ENCODE peak calls at places on chromosomes 11 and 22, in five cellular contexts. N is HepG2, E is neuronal stem cell, P is endodermal cell, F is fibroblast of lung. L is an unnamed sample. For H3K4me1, the result is how much of the 10 kb centered on the place peaks cover.

GRCh38 chr11:114776956-114777355 is 98.6 kb downstream of the NXPE2 start:
- DNase-seq in E (no peak), N (no peak), P (no peak), F (no peak), L (no peak)

GRCh38 chr11:59710136-59710847 is 3.4 kb downstream of the OR10V1 start:
- DNase-seq in E (no peak), P (no peak), N (no peak), F (no peak), L (no peak)

GRCh38 chr11:3022982-3023381 is 30.9 kb upstream of the NAP1L4 start:
- DNase-seq in P (no peak), E (no peak), N (no peak), F (peak), L (no peak)

GRCh38 chr11:115784796-115785521 is 280.7 kb upstream of the CADM1 start:
- DNase-seq in F (no peak), N (no peak), P (no peak), E (no peak), L (no peak)

GRCh38 chr22:32627091-32627490 is 152.5 kb downstream of the FBXO7 start:
- DNase-seq in E (no peak), P (no peak), F (no peak), N (peak), L (no peak)

GRCh38 chr11:69940246-69940610 is 121.0 kb upstream of the FGF3 start:
- DNase-seq in N (no peak), F (no peak), P (no peak), E (no peak), L (no peak)

GRCh38 chr22:39176067-39176621 is 23.7 kb upstream of the CBX7 start:
- DNase-seq in N (peak), P (peak), F (peak), E (peak), L (no peak)

GRCh38 chr11:19597876-19598275 is 114.8 kb upstream of the NAV2 start:
- DNase-seq in N (no peak), P (peak), F (peak), E (no peak), L (no peak)

GRCh38 chr11:118265954-118266353 is 1.9 kb upstream of the MPZL2 start:
- DNase-seq in F (no peak), N (no peak), E (no peak), P (no peak), L (no peak)

GRCh38 chr11:7278314-7278917 is 26.7 kb downstream of the SYT9 start:
- DNase-seq in N (peak), F (peak), E (peak), P (peak), L (no peak)

GRCh38 chr11:57473208-57473930 is 13.0 kb downstream of the RTN4RL2 start:
- DNase-seq in N (no peak), E (no peak), F (no peak), P (peak), L (no peak)

GRCh38 chr11:48107188-48107704 is 109.4 kb upstream of the OR4B1 start:
- DNase-seq in E (no peak), F (no peak), P (no peak), N (no peak), L (no peak)

GRCh38 chr22:18968011-18968749 is 32.1 kb upstream of the PRODH start:
- DNase-seq in P (peak), E (peak), N (no peak), F (peak), L (no peak)

GRCh38 chr11:46278387-46279173 is 1.1 kb downstream of the CREB3L1 start:
- DNase-seq in P (peak), F (peak), N (no peak), E (no peak), L (no peak)

GRCh38 chr11:20631525-20632168 is 32.2 kb downstream of the SLC6A5 start:
- DNase-seq in N (no peak), P (no peak), E (no peak), F (no peak), L (no peak)

GRCh38 chr11:103649401-103649895 is 387.0 kb upstream of the DDI1 start:
- DNase-seq in N (no peak), P (no peak), E (no peak), F (no peak), L (no peak)

GRCh38 chr22:50498322-50498861 is 9.1 kb downstream of the LMF2 start:
- DNase-seq in F (peak), E (peak), P (peak), N (peak), L (peak)

GRCh38 chr11:77069969-77070582 is 3.3 kb downstream of the CAPN5 start:
- DNase-seq in N (no peak), P (peak), F (no peak), E (no peak), L (no peak)

DNA sequence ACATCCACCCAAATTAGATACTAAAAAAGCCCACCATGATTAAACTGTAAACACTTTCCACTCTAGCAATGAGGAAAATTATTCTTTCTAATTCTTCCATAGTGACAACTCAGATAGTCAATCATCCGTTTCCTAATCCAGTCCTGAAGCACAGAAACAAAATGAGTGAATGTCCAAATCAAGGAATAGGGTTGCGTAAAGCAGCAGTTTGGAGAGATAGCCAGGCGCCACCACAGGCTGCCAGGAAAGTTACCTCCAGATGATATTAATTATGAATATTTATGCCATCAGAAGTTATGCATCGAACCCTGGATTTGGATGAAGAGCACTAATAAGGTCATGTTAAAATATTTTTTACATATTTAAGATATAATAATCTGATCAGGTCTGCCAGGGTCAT is 63.2 kb downstream of the ETS1 start:
- DNase-seq in F (no peak), P (no peak), N (no peak), E (no peak), L (no peak)
- H3K4me1 ChIP-seq in F (under half), P (under half), N (under half), E (under half), L (under half)

GRCh38 chr11:67266424-67267187 is at the start of gene GRK2:
- DNase-seq in P (peak), N (no peak), E (no peak), F (no peak), L (no peak)

GRCh38 chr11:67269401-67270255 is 3.4 kb downstream of the GRK2 start:
- DNase-seq in P (no peak), N (no peak), E (no peak), F (no peak), L (no peak)

GRCh38 chr11:67268684-67269268 is 2.5 kb downstream of the GRK2 start:
- DNase-seq in N (no peak), E (no peak), P (no peak), F (no peak), L (no peak)

GRCh38 chr11:67267188-67268035 is 1.1 kb downstream of the GRK2 start:
- DNase-seq in F (no peak), E (no peak), P (no peak), N (peak), L (no peak)

DNA sequence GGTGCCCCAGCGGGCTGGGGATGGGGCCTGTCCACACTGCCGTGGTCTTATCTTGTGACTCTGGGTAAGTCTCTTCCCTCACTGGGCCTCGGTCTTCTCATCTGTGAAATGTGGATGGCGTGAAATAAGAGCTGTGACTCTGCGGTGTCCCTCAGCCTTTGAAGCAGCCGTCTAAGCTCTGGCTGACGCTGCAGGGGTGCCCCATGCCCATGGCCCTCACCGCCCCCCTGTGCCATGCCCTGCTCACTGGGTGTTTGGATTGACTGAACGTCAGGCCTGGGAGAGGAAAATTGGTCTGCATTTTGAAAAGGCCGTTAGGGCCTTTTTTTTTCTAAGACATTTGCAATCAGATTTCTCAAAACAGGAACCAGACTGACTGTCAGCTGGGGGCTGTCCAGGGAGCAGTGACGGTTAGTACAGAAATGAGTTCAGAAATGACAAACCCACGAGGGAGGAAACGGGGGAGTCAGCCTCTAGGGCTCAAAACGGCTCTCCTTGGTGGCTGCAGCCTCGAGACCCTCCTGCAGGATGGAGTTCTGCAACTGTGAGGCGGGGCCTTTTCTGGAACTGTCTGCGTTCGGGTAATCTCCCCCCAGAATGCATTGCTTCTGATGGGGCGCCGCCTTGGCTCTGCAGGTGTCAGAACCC is 1.9 kb downstream of the GRK2 start:
- DNase-seq in E (no peak), P (no peak), N (no peak), F (no peak), L (peak)
- H3K4me1 ChIP-seq in E (under half), P (under half), N (half or more), F (under half), L (half or more)

DNA sequence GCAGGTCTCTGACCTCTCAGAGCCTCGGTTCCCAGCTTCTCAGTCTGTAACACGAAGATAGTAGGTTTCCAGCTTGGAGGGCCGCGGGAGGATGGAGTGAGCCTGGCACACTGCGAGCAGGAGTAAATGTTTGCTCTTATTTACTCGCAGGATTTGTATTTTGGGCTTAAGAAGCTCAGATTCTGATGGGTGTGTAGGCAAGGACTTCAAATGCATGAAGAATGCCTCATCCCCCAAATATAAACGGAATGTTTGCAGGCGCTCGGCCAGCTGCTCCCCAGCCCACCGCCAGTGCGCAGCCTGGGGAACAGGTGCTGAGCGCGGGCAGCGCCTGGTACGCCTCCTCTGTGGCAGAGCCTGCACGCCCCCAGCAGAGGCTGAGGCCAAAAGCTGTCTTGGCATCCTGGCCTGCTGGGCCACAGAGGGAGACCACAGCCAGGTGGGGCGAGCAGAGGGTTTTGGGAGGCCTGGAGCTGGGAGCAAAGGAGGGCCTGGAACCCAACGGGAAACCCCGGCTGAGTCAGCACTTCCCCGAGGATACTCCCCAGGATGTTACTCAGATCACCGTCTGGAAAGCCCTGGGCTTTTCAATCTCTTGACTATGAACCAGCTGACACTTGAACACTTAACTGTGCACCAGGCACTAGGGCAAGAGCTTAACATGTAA is 9.4 kb downstream of the EHD1 start:
- DNase-seq in P (no peak), E (no peak), N (no peak), F (peak), L (peak)
- H3K4me1 ChIP-seq in P (under half), E (under half), N (half or more), F (half or more), L (half or more)

GRCh38 chr11:78349614-78350013 is 68.0 kb downstream of the GAB2 start:
- DNase-seq in E (no peak), P (no peak), F (peak), N (no peak), L (no peak)

GRCh38 chr11:78350646-78351165 is 66.9 kb downstream of the GAB2 start:
- DNase-seq in P (no peak), F (peak), N (no peak), E (no peak), L (no peak)

GRCh38 chr11:78350101-78350645 is 67.4 kb downstream of the GAB2 start:
- DNase-seq in F (peak), N (no peak), P (peak), E (no peak), L (no peak)

GRCh38 chr11:78347956-78348355 is 69.7 kb downstream of the GAB2 start:
- DNase-seq in F (no peak), N (no peak), P (no peak), E (no peak), L (no peak)

DNA sequence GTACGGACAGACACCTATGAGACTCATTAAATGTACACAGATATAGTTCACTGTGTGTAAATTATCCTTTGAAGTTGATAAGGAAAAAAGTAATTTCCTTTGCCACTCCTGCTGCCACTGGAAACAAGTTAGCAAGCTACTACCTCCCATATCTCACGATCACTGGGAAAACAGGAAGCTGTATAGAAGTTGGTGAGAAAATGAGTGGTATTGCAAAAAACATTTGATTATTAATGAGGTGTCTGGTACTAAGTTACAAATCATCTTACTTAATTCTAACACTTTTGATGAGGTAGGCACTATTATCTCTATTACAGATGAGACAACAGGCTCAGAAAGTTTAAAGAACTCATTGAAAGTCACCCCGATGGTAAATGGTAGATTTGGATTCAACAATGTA is 68.5 kb downstream of the GAB2 start:
- DNase-seq in E (no peak), N (no peak), F (peak), P (no peak), L (no peak)
- H3K4me1 ChIP-seq in E (under half), N (under half), F (under half), P (under half), L (under half)

GRCh38 chr11:72745511-72745910 is 6.7 kb downstream of the ARAP1 start:
- DNase-seq in F (no peak), N (no peak), E (no peak), P (no peak), L (no peak)
- H3K4me1 ChIP-seq in F (under half), N (half or more), E (under half), P (under half), L (under half)

L was measured in effector memory CD4-positive, alpha-beta T cell.